ENCODE peak calls at places on chromosomes 2 and 18, in six cellular contexts. P is AG08396, N is HFF-Myc, L is epithelial cell of esophagus, H is anterior cingulate cortex, Q is spleen. G is an unnamed sample.

GRCh38 chr2:23386422-23387220 is 1.6 kb downstream of the KLHL29 start:
- DNase-seq in P (peak), N (no peak), L (no peak), H (no peak), Q (peak), G (no peak)

GRCh38 chr2:227939271-227940027 is 68.0 kb downstream of the DAW1 start:
- DNase-seq in P (peak), N (peak), L (peak), H (no peak), Q (no peak), G (no peak)

GRCh38 chr2:6637329-6637728 is 228.4 kb downstream of the CMPK2 start:
- DNase-seq in P (no peak), N (no peak), L (no peak), H (no peak), Q (no peak), G (no peak)

GRCh38 chr2:201758229-201758628 is 22.5 kb downstream of the ALS2 start:
- DNase-seq in P (no peak), N (no peak), L (no peak), H (no peak), Q (no peak), G (no peak)

GRCh38 chr2:153476491-153477095 is 2.0 kb downstream of the RPRM start:
- DNase-seq in P (no peak), N (no peak), L (no peak), H (no peak), Q (no peak), G (no peak)

GRCh38 chr2:167134381-167135072 is 246.2 kb downstream of the XIRP2 start:
- DNase-seq in P (peak), N (no peak), L (peak), H (no peak), Q (no peak), G (peak)

GRCh38 chr2:128299628-128300027 is 19.0 kb downstream of the HS6ST1 start:
- DNase-seq in P (no peak), N (no peak), L (no peak), H (no peak), Q (peak), G (no peak)

GRCh38 chr2:151815821-151816489 is 12.3 kb downstream of the ARL5A start:
- DNase-seq in P (no peak), N (no peak), L (no peak), H (no peak), Q (no peak), G (no peak)

GRCh38 chr2:69767034-69767433 is 25.1 kb downstream of the ANXA4 start:
- DNase-seq in P (peak), N (peak), L (no peak), H (no peak), Q (no peak), G (peak)

GRCh38 chr2:20035961-20036666 is 15.3 kb downstream of the LAPTM4A start:
- DNase-seq in P (no peak), N (no peak), L (no peak), H (no peak), Q (no peak), G (no peak)

GRCh38 chr18:9102391-9103216 is at the start of gene NDUFV2:
- DNase-seq in P (peak), N (peak), L (peak), H (peak), Q (peak), G (peak)

GRCh38 chr2:86633094-86633740 is 9.6 kb upstream of the RNF103 start:
- DNase-seq in P (no peak), N (no peak), L (no peak), H (no peak), Q (peak), G (no peak)

GRCh38 chr18:3261393-3262233 is at the start of gene MYL12B:
- DNase-seq in P (peak), N (no peak), L (peak), H (peak), Q (peak), G (no peak)

GRCh38 chr2:155372969-155373368 is 674.5 kb downstream of the KCNJ3 start:
- DNase-seq in P (no peak), N (no peak), L (peak), H (no peak), Q (no peak), G (no peak)

GRCh38 chr2:214899751-214900150 is 90.3 kb upstream of the BARD1 start:
- DNase-seq in P (no peak), N (no peak), L (peak), H (no peak), Q (no peak), G (no peak)

GRCh38 chr2:55618025-55618648 is 715 bp upstream of the PPP4R3B start:
- DNase-seq in P (no peak), N (no peak), L (peak), H (no peak), Q (no peak), G (no peak)

GRCh38 chr18:13137041-13137938 is 81.3 kb upstream of the LDLRAD4 start:
- DNase-seq in P (peak), N (no peak), L (peak), H (no peak), Q (peak), G (no peak)

GRCh38 chr2:140596447-140596846 is 1534.4 kb downstream of the LRP1B start:
- DNase-seq in P (no peak), N (no peak), L (no peak), H (no peak), Q (no peak), G (no peak)

GRCh38 chr2:187934236-187934635 is 357.4 kb upstream of the GULP1 start:
- DNase-seq in P (no peak), N (no peak), L (no peak), H (no peak), Q (no peak), G (no peak)

GRCh38 chr2:82234283-82234682 is 1929.7 kb upstream of the LRRTM1 start:
- DNase-seq in P (no peak), N (no peak), L (no peak), H (no peak), Q (no peak), G (no peak)

GRCh38 chr2:55899881-55900280 is 23.7 kb downstream of the EFEMP1 start:
- DNase-seq in P (no peak), N (peak), L (no peak), H (no peak), Q (no peak), G (no peak)

GRCh38 chr2:45772038-45772437 is 120.6 kb downstream of the PRKCE start:
- DNase-seq in P (no peak), N (no peak), L (no peak), H (no peak), Q (no peak), G (no peak)

G was measured in AG09319.